ENCODE peak calls at places on chromosomes 3 and 15, in eight cellular contexts. One of them, this sample, is unnamed.
A peak's percentile ranks its signal among the peaks of the same experiment; 100 is the strongest.

GRCh38 chr3:126063358-126063965 is 20.5 kb downstream of the SLC41A3 start:
- DNase-seq in heart left ventricle: no peak
- DNase-seq in PC-3: no peak
- DNase-seq in GM12878: no peak
- DNase-seq in GM23338: no peak
- DNase-seq in CD8-positive, alpha-beta memory T cell: no peak
- DNase-seq in psoas muscle: no peak
- DNase-seq in neuronal stem cell: no peak
- DNase-seq in this sample: no peak

GRCh38 chr3:151733613-151734012 is at the start of gene AADACL2:
- DNase-seq in heart left ventricle: no peak
- DNase-seq in PC-3: no peak
- DNase-seq in GM12878: no peak
- DNase-seq in GM23338: no peak
- DNase-seq in CD8-positive, alpha-beta memory T cell: no peak
- DNase-seq in psoas muscle: no peak
- DNase-seq in neuronal stem cell: no peak
- DNase-seq in this sample: no peak

GRCh38 chr3:66113542-66113941 is 74.8 kb upstream of the MAGI1 start:
- DNase-seq in heart left ventricle: no peak
- DNase-seq in PC-3: no peak
- DNase-seq in GM12878: no peak
- DNase-seq in GM23338: no peak
- DNase-seq in CD8-positive, alpha-beta memory T cell: no peak
- DNase-seq in psoas muscle: no peak
- DNase-seq in neuronal stem cell: no peak
- DNase-seq in this sample: no peak

GRCh38 chr3:104526901-104527401 is 839.8 kb upstream of the ALCAM start:
- DNase-seq in heart left ventricle: no peak
- DNase-seq in PC-3: no peak
- DNase-seq in GM12878: peak; percentile 60
- DNase-seq in GM23338: no peak
- DNase-seq in CD8-positive, alpha-beta memory T cell: no peak
- DNase-seq in psoas muscle: no peak
- DNase-seq in neuronal stem cell: no peak
- DNase-seq in this sample: no peak

GRCh38 chr3:183527421-183527979 is 28.0 kb downstream of the KLHL6 start:
- DNase-seq in heart left ventricle: no peak
- DNase-seq in PC-3: no peak
- DNase-seq in GM12878: peak; percentile 73
- DNase-seq in GM23338: no peak
- DNase-seq in CD8-positive, alpha-beta memory T cell: no peak
- DNase-seq in psoas muscle: no peak
- DNase-seq in neuronal stem cell: no peak
- DNase-seq in this sample: no peak

GRCh38 chr15:57589276-57590073 is 2.2 kb upstream of the MYZAP start:
- DNase-seq in heart left ventricle: no peak
- DNase-seq in PC-3: no peak
- DNase-seq in GM12878: no peak
- DNase-seq in GM23338: no peak
- DNase-seq in CD8-positive, alpha-beta memory T cell: no peak
- DNase-seq in psoas muscle: no peak
- DNase-seq in neuronal stem cell: no peak
- DNase-seq in this sample: no peak

GRCh38 chr3:99878005-99878404 is 60.3 kb downstream of the CMSS1 start:
- DNase-seq in heart left ventricle: no peak
- DNase-seq in PC-3: peak; percentile 71
- DNase-seq in GM12878: no peak
- DNase-seq in GM23338: no peak
- DNase-seq in CD8-positive, alpha-beta memory T cell: no peak
- DNase-seq in psoas muscle: no peak
- DNase-seq in neuronal stem cell: no peak
- DNase-seq in this sample: no peak

GRCh38 chr3:34283743-34284142 is 485.3 kb downstream of the PDCD6IP start:
- DNase-seq in heart left ventricle: no peak
- DNase-seq in PC-3: no peak
- DNase-seq in GM12878: no peak
- DNase-seq in GM23338: no peak
- DNase-seq in CD8-positive, alpha-beta memory T cell: no peak
- DNase-seq in psoas muscle: no peak
- DNase-seq in neuronal stem cell: no peak
- DNase-seq in this sample: no peak

GRCh38 chr3:52108302-52109232 is 45.7 kb downstream of the POC1A start:
- DNase-seq in heart left ventricle: peak; percentile 67
- DNase-seq in PC-3: no peak
- DNase-seq in GM12878: no peak
- DNase-seq in GM23338: peak; percentile 19
- DNase-seq in CD8-positive, alpha-beta memory T cell: no peak
- DNase-seq in psoas muscle: peak; percentile 50
- DNase-seq in neuronal stem cell: no peak
- DNase-seq in this sample: peak; percentile 67

GRCh38 chr3:159977295-159977694 is 11.3 kb upstream of the IL12A start:
- DNase-seq in heart left ventricle: no peak
- DNase-seq in PC-3: no peak
- DNase-seq in GM12878: no peak
- DNase-seq in GM23338: no peak
- DNase-seq in CD8-positive, alpha-beta memory T cell: no peak
- DNase-seq in psoas muscle: no peak
- DNase-seq in neuronal stem cell: no peak
- DNase-seq in this sample: no peak

GRCh38 chr15:35665855-35666536 is 120.0 kb upstream of the DPH6 start:
- DNase-seq in heart left ventricle: peak; percentile 81
- DNase-seq in PC-3: no peak
- DNase-seq in GM12878: no peak
- DNase-seq in GM23338: no peak
- DNase-seq in CD8-positive, alpha-beta memory T cell: no peak
- DNase-seq in psoas muscle: peak; percentile 13
- DNase-seq in neuronal stem cell: no peak
- DNase-seq in this sample: no peak

GRCh38 chr15:80155001-80155377 is 2.2 kb downstream of the FAH start:
- DNase-seq in heart left ventricle: no peak
- DNase-seq in PC-3: no peak
- DNase-seq in GM12878: no peak
- DNase-seq in GM23338: no peak
- DNase-seq in CD8-positive, alpha-beta memory T cell: no peak
- DNase-seq in psoas muscle: no peak
- DNase-seq in neuronal stem cell: no peak
- DNase-seq in this sample: no peak

GRCh38 chr3:48595075-48595525 is at the start of gene COL7A1:
- DNase-seq in heart left ventricle: no peak
- DNase-seq in PC-3: no peak
- DNase-seq in GM12878: no peak
- DNase-seq in GM23338: peak; percentile 68
- DNase-seq in CD8-positive, alpha-beta memory T cell: no peak
- DNase-seq in psoas muscle: no peak
- DNase-seq in neuronal stem cell: no peak
- DNase-seq in this sample: no peak

GRCh38 chr3:48594431-48595049 is 589 bp downstream of the COL7A1 start:
- DNase-seq in heart left ventricle: no peak
- DNase-seq in PC-3: no peak
- DNase-seq in GM12878: no peak
- DNase-seq in GM23338: peak; percentile 68
- DNase-seq in CD8-positive, alpha-beta memory T cell: no peak
- DNase-seq in psoas muscle: no peak
- DNase-seq in neuronal stem cell: no peak
- DNase-seq in this sample: no peak

GRCh38 chr3:48596676-48597407 is 1.7 kb upstream of the COL7A1 start:
- DNase-seq in heart left ventricle: no peak
- DNase-seq in PC-3: no peak
- DNase-seq in GM12878: no peak
- DNase-seq in GM23338: no peak
- DNase-seq in CD8-positive, alpha-beta memory T cell: no peak
- DNase-seq in psoas muscle: no peak
- DNase-seq in neuronal stem cell: no peak
- DNase-seq in this sample: no peak

GRCh38 chr3:48596157-48596556 is 1.0 kb upstream of the COL7A1 start:
- DNase-seq in heart left ventricle: no peak
- DNase-seq in PC-3: no peak
- DNase-seq in GM12878: no peak
- DNase-seq in GM23338: no peak
- DNase-seq in CD8-positive, alpha-beta memory T cell: no peak
- DNase-seq in psoas muscle: no peak
- DNase-seq in neuronal stem cell: no peak
- DNase-seq in this sample: no peak

GRCh38 chr3:48595526-48596121 is 495 bp upstream of the COL7A1 start:
- DNase-seq in heart left ventricle: peak; percentile 64
- DNase-seq in PC-3: peak; percentile 95
- DNase-seq in GM12878: no peak
- DNase-seq in GM23338: peak; percentile 48
- DNase-seq in CD8-positive, alpha-beta memory T cell: no peak
- DNase-seq in psoas muscle: peak; percentile 67
- DNase-seq in neuronal stem cell: no peak
- DNase-seq in this sample: peak; percentile 36
- H3K4me1 ChIP-seq in heart left ventricle: peaks cover 62% of the 10 kb centered on the region
- H3K4me1 ChIP-seq in PC-3: peaks cover 60% of the 10 kb centered on the region
- H3K4me1 ChIP-seq in GM12878: no peaks in the 10 kb centered on the region
- H3K4me1 ChIP-seq in GM23338: peaks cover 17% of the 10 kb centered on the region
- H3K4me1 ChIP-seq in CD8-positive, alpha-beta memory T cell: no peaks in the 10 kb centered on the region
- H3K4me1 ChIP-seq in psoas muscle: peaks cover 62% of the 10 kb centered on the region
- H3K4me1 ChIP-seq in neuronal stem cell: peaks cover 11% of the 10 kb centered on the region
- H3K4me1 ChIP-seq in this sample: no peaks in the 10 kb centered on the region

GRCh38 chr15:29139540-29140459 is 129.8 kb downstream of the NSMCE3 start:
- DNase-seq in heart left ventricle: no peak
- DNase-seq in PC-3: peak; percentile 67
- DNase-seq in GM12878: no peak
- DNase-seq in GM23338: peak; percentile 83
- DNase-seq in CD8-positive, alpha-beta memory T cell: peak; percentile 62
- DNase-seq in psoas muscle: peak; percentile 19
- DNase-seq in neuronal stem cell: peak; percentile 55
- DNase-seq in this sample: peak; percentile 76
- H3K4me3 ChIP-seq in heart left ventricle: no peak overlapping the region
- H3K4me3 ChIP-seq in PC-3: no peak overlapping the region
- H3K4me3 ChIP-seq in GM12878: no peak overlapping the region
- H3K4me3 ChIP-seq in GM23338: peak overlapping the region; percentile 61
- H3K4me3 ChIP-seq in CD8-positive, alpha-beta memory T cell: no peak overlapping the region
- H3K4me3 ChIP-seq in psoas muscle: no peak overlapping the region
- H3K4me3 ChIP-seq in neuronal stem cell: no peak overlapping the region
- H3K4me3 ChIP-seq in this sample: peak overlapping the region; percentile 45

GRCh38 chr15:40106203-40107161 is 2.2 kb downstream of the BMF start:
- DNase-seq in heart left ventricle: no peak
- DNase-seq in PC-3: peak; percentile 81
- DNase-seq in GM12878: peak; percentile 83
- DNase-seq in GM23338: peak; percentile 97
- DNase-seq in CD8-positive, alpha-beta memory T cell: peak; percentile 40
- DNase-seq in psoas muscle: peak; percentile 70
- DNase-seq in neuronal stem cell: no peak
- DNase-seq in this sample: no peak
- H3K4me1 ChIP-seq in heart left ventricle: peaks cover 65% of the 10 kb centered on the region
- H3K4me1 ChIP-seq in PC-3: peaks cover 72% of the 10 kb centered on the region
- H3K4me1 ChIP-seq in GM12878: peaks cover 64% of the 10 kb centered on the region
- H3K4me1 ChIP-seq in GM23338: peaks cover 63% of the 10 kb centered on the region
- H3K4me1 ChIP-seq in CD8-positive, alpha-beta memory T cell: peaks cover 42% of the 10 kb centered on the region
- H3K4me1 ChIP-seq in psoas muscle: peaks cover 59% of the 10 kb centered on the region
- H3K4me1 ChIP-seq in neuronal stem cell: peaks cover 56% of the 10 kb centered on the region
- H3K4me1 ChIP-seq in this sample: peaks cover 31% of the 10 kb centered on the region

DNA sequence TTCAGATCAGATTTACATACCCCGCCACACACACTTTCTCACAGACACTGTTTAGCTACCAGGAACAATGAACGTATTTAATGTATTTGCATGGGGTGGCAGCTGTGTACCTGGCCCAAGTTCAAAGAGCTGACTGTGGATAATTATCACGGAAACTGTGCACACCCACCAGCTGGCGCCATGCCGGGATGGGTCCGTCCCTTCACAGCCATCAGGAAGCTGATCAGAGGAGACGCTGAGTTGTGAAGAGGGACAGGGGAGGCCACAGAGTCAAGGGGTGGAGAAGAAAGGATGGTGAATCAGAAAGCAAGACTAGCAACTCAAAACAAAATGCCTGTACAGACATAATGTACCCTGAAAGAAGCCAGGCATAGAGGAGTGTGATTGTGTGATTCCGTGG is 13.1 kb upstream of the PLA2G4D start:
- DNase-seq in heart left ventricle: no peak
- DNase-seq in PC-3: no peak
- DNase-seq in GM12878: no peak
- DNase-seq in GM23338: no peak
- DNase-seq in CD8-positive, alpha-beta memory T cell: no peak
- DNase-seq in psoas muscle: no peak
- DNase-seq in neuronal stem cell: no peak
- DNase-seq in this sample: no peak
- H3K4me3 ChIP-seq in heart left ventricle: no peak overlapping the region
- H3K4me3 ChIP-seq in PC-3: no peak overlapping the region
- H3K4me3 ChIP-seq in GM12878: no peak overlapping the region
- H3K4me3 ChIP-seq in GM23338: no peak overlapping the region
- H3K4me3 ChIP-seq in CD8-positive, alpha-beta memory T cell: no peak overlapping the region
- H3K4me3 ChIP-seq in psoas muscle: no peak overlapping the region
- H3K4me3 ChIP-seq in neuronal stem cell: no peak overlapping the region
- H3K4me3 ChIP-seq in this sample: peak overlapping the region; percentile 32

DNA sequence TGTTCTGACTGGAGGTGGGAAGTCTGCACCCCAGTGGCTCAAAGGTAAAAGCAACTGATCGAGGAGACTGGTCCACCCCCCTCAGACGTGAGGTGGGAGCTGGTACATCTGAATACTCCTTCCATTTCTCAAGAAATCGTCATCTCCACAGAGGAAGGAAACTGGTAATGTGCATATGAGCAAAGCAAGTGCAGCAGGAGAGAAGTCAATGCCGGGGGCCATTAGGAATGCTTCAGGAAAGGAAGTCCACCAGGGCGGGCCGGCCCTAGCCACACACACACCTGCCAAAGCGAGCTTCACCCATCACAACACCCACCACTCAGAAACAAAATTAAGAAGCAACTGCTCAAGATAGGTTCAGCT is 8.5 kb downstream of the TBC1D2B start:
- DNase-seq in heart left ventricle: no peak
- DNase-seq in PC-3: no peak
- DNase-seq in GM12878: no peak
- DNase-seq in GM23338: no peak
- DNase-seq in CD8-positive, alpha-beta memory T cell: no peak
- DNase-seq in psoas muscle: no peak
- DNase-seq in neuronal stem cell: no peak
- DNase-seq in this sample: no peak
- H3K4me1 ChIP-seq in heart left ventricle: peaks cover 95% of the 10 kb centered on the region
- H3K4me1 ChIP-seq in PC-3: peaks cover 36% of the 10 kb centered on the region
- H3K4me1 ChIP-seq in GM12878: peaks cover 54% of the 10 kb centered on the region
- H3K4me1 ChIP-seq in GM23338: peaks cover 74% of the 10 kb centered on the region
- H3K4me1 ChIP-seq in CD8-positive, alpha-beta memory T cell: peaks cover 95% of the 10 kb centered on the region
- H3K4me1 ChIP-seq in psoas muscle: peaks cover 89% of the 10 kb centered on the region
- H3K4me1 ChIP-seq in neuronal stem cell: peaks cover 6% of the 10 kb centered on the region
- H3K4me1 ChIP-seq in this sample: peaks cover 39% of the 10 kb centered on the region

DNA sequence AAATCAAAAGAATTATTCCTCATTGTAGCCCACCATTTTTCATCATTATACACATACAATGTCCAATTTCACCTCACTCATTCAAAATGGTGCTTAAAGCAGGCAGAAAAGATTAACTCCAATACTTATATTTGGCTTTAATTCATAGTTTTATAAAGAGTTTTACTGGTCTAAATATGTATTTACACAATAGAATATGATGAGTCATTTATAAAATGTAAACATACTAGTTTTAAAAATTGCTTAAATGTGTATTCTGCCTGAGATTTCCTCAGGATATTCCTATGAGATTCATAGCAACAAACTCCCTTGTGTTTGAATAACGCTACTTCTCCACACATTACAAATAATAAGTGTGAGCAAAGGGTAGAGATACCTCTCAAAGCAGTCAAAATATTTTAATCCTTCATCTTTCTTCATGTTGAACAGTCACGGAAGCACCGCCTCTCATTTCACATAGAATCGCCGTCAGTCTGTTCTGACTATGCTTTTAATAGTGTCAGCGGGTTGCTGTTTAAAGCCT is 75.7 kb upstream of the GBE1 start:
- DNase-seq in heart left ventricle: no peak
- DNase-seq in PC-3: peak; percentile 62
- DNase-seq in GM12878: no peak
- DNase-seq in GM23338: no peak
- DNase-seq in CD8-positive, alpha-beta memory T cell: no peak
- DNase-seq in psoas muscle: no peak
- DNase-seq in neuronal stem cell: no peak
- DNase-seq in this sample: no peak
- H3K4me3 ChIP-seq in heart left ventricle: no peak overlapping the region
- H3K4me3 ChIP-seq in PC-3: peak overlapping the region; percentile 41
- H3K4me3 ChIP-seq in GM12878: no peak overlapping the region
- H3K4me3 ChIP-seq in GM23338: no peak overlapping the region
- H3K4me3 ChIP-seq in CD8-positive, alpha-beta memory T cell: no peak overlapping the region
- H3K4me3 ChIP-seq in psoas muscle: no peak overlapping the region
- H3K4me3 ChIP-seq in neuronal stem cell: no peak overlapping the region
- H3K4me3 ChIP-seq in this sample: no peak overlapping the region

This sample was measured in BE2C.